ENCODE peak calls at places on chromosomes 4 and X, in eight cellular contexts. W, J, D, N, X, H, O and Y are unnamed samples.

GRCh38 chr4:102815981-102816380 is 11.4 kb downstream of the UBE2D3 start:
- DNase-seq in N (no peak), X (peak), H (no peak), J (no peak), O (no peak), W (no peak), D (no peak), Y (no peak)

GRCh38 chrX:150664290-150664689 is 28.9 kb upstream of the MTMR1 start:
- DNase-seq in H (no peak), W (no peak), J (no peak), N (no peak), X (no peak), D (no peak), O (peak), Y (no peak)

GRCh38 chr4:38155589-38156294 is 195.5 kb downstream of the PTTG2 start:
- DNase-seq in D (no peak), H (no peak), X (no peak), J (no peak), N (no peak), W (no peak), O (no peak), Y (no peak)

GRCh38 chr4:126733301-126733700 is 899.5 kb upstream of the INTU start:
- DNase-seq in D (no peak), W (no peak), X (no peak), O (no peak), H (no peak), N (no peak), J (no peak), Y (no peak)

GRCh38 chrX:13684361-13684760 is 4.6 kb upstream of the RAB9A start:
- DNase-seq in J (no peak), D (no peak), X (no peak), H (no peak), N (no peak), O (no peak), W (no peak), Y (no peak)

GRCh38 chrX:112851806-112852205 is 11.2 kb upstream of the AMOT start:
- DNase-seq in J (no peak), D (no peak), X (no peak), W (no peak), O (no peak), H (no peak), N (no peak), Y (no peak)

GRCh38 chr4:6767341-6767724 is 15.2 kb upstream of the KIAA0232 start:
- DNase-seq in D (no peak), W (no peak), X (no peak), N (no peak), J (no peak), O (no peak), H (no peak), Y (no peak)

GRCh38 chr4:153488006-153488718 is 22.0 kb downstream of the TMEM131L start:
- DNase-seq in W (no peak), J (no peak), H (no peak), D (no peak), X (no peak), O (no peak), N (no peak), Y (peak)

GRCh38 chrX:8987672-8988250 is 46.2 kb downstream of the FAM9B start:
- DNase-seq in X (no peak), D (no peak), O (no peak), N (no peak), H (no peak), J (no peak), W (no peak), Y (no peak)

GRCh38 chr4:55447826-55448225 is 52.1 kb downstream of the TMEM165 start:
- DNase-seq in O (no peak), J (no peak), N (no peak), X (no peak), W (no peak), D (no peak), H (no peak), Y (no peak)

GRCh38 chr4:84050014-84050413 is 449.1 kb downstream of the NKX6-1 start:
- DNase-seq in X (peak), N (no peak), O (no peak), D (no peak), W (no peak), J (no peak), H (no peak), Y (no peak)

GRCh38 chrX:64204252-64204651 is 1.3 kb downstream of the AMER1 start:
- DNase-seq in J (no peak), O (peak), W (peak), X (no peak), H (no peak), D (peak), N (no peak), Y (no peak)

GRCh38 chrX:40152706-40153334 is 55.1 kb upstream of the BCOR start:
- DNase-seq in X (peak), O (peak), J (no peak), H (no peak), W (no peak), N (no peak), D (peak), Y (peak)

GRCh38 chrX:10240918-10241317 is 84.1 kb downstream of the CLCN4 start:
- DNase-seq in O (no peak), J (no peak), N (no peak), H (no peak), D (no peak), X (peak), W (no peak), Y (no peak)

GRCh38 chr4:92104506-92104905 is 199.3 kb upstream of the GRID2 start:
- DNase-seq in W (no peak), X (no peak), D (no peak), O (no peak), H (no peak), N (no peak), J (no peak), Y (no peak)

GRCh38 chrX:118047446-118048186 is 69.0 kb downstream of the KLHL13 start:
- DNase-seq in H (no peak), J (no peak), W (no peak), D (no peak), X (no peak), N (no peak), O (no peak), Y (no peak)

GRCh38 chrX:154477891-154478477 is 1.1 kb downstream of the LAGE3 start:
- DNase-seq in W (no peak), N (no peak), D (no peak), X (no peak), O (no peak), J (no peak), H (no peak), Y (no peak)

GRCh38 chrX:115089419-115089818 is 72.0 kb upstream of the IL13RA2 start:
- DNase-seq in J (no peak), O (no peak), W (no peak), X (no peak), D (no peak), N (no peak), H (no peak), Y (no peak)

GRCh38 chr4:79049840-79050520 is 110.7 kb upstream of the PAQR3 start:
- DNase-seq in J (no peak), O (no peak), H (no peak), D (no peak), X (no peak), W (no peak), N (no peak), Y (no peak)

GRCh38 chrX:136546369-136546768 is 14.4 kb downstream of the VGLL1 start:
- DNase-seq in D (no peak), W (no peak), N (no peak), O (no peak), J (no peak), H (no peak), X (no peak), Y (no peak)

GRCh38 chr4:163137581-163137980 is 29.1 kb downstream of the NAF1 start:
- DNase-seq in O (no peak), X (no peak), N (no peak), H (no peak), W (no peak), J (no peak), D (no peak), Y (no peak)

GRCh38 chr4:146165840-146166239 is 9.7 kb upstream of the LSM6 start:
- DNase-seq in O (no peak), J (no peak), N (no peak), X (peak), W (no peak), H (no peak), D (no peak), Y (no peak)

GRCh38 chrX:118974908-118975671 is 672 bp downstream of the LONRF3 start:
- DNase-seq in J (no peak), W (no peak), N (no peak), O (peak), H (no peak), X (peak), D (peak), Y (peak)

GRCh38 chr4:24968992-24969391 is 56.1 kb upstream of the CCDC149 start:
- DNase-seq in O (no peak), H (no peak), J (no peak), W (no peak), X (no peak), N (no peak), D (no peak), Y (no peak)

GRCh38 chr4:25113915-25114904 is 46.0 kb downstream of the SEPSECS start:
- DNase-seq in D (no peak), X (no peak), J (no peak), O (no peak), N (no peak), H (no peak), W (no peak), Y (no peak)

GRCh38 chrX:68365356-68365755 is 67.9 kb downstream of the OPHN1 start:
- DNase-seq in N (no peak), O (no peak), H (no peak), W (no peak), D (no peak), J (no peak), X (no peak), Y (no peak)

GRCh38 chr4:73885570-73886230 is 16.5 kb downstream of the CXCL1 start:
- DNase-seq in N (no peak), X (peak), D (no peak), O (no peak), W (no peak), H (no peak), J (no peak), Y (no peak)

GRCh38 chr4:78922207-78922606 is 17.0 kb downstream of the PAQR3 start:
- DNase-seq in N (no peak), X (no peak), D (no peak), O (no peak), H (no peak), W (no peak), J (no peak), Y (no peak)

GRCh38 chr4:174192943-174193342 is 90.5 kb downstream of the FBXO8 start:
- DNase-seq in N (no peak), J (no peak), H (no peak), D (no peak), W (no peak), X (no peak), O (no peak), Y (no peak)

GRCh38 chrX:118520206-118520857 is 24.7 kb downstream of the DOCK11 start:
- DNase-seq in J (no peak), X (no peak), O (no peak), N (no peak), W (no peak), D (no peak), H (no peak), Y (no peak)

GRCh38 chr4:56149601-56150000 is 200.9 kb downstream of the CEP135 start:
- DNase-seq in H (no peak), X (no peak), N (no peak), J (no peak), W (no peak), D (no peak), O (no peak), Y (no peak)

GRCh38 chrX:63751481-63751880 is 33.5 kb downstream of the ARHGEF9 start:
- DNase-seq in N (no peak), H (no peak), W (no peak), J (no peak), O (no peak), D (no peak), X (no peak), Y (no peak)

GRCh38 chrX:120534413-120535205 is 26.2 kb downstream of the CUL4B start:
- DNase-seq in J (no peak), O (no peak), W (no peak), D (no peak), N (no peak), H (no peak), X (no peak), Y (no peak)

GRCh38 chrX:10620121-10620699 is at the start of gene MID1:
- DNase-seq in X (peak), N (no peak), J (peak), W (peak), H (no peak), D (peak), O (peak), Y (no peak)

GRCh38 chr4:158999166-158999682 is 103.7 kb upstream of the RAPGEF2 start:
- DNase-seq in X (no peak), J (no peak), W (no peak), O (no peak), D (no peak), H (no peak), N (no peak), Y (no peak)

DNA sequence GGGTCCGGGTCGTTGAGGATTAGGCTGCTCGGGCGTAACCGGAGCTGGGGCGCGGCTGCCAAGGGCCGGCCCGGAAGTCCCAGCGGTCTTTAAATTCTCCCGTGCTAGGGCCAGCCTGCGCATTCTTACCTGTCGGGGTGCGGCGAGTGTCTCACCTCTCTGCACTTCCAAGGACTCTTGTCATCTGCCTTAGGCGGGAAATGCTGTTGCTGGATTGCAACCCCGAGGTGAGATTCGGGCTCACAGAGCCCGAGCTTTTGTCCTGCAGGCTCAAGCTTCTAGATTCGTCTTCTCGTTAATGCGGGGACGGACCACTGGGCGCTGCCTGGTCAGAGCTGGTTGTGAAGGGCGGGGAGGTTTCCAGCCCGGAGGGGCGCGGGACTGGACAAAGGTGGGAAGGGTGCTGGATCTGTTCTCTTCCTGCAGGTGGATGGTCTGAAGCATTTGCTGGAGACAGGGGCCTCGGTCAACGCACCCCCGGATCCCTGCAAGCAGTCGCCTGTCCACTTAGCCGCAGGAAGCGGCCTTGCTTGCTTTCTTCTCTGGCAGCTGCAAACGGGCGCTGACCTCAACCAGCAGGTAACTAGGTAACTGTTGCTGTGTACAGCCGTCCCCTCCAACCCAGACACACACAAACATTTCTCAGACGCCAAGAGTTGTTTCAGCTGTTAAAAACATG is at the start of gene ANKRD37:
- DNase-seq in J (no peak), O (peak), N (no peak), D (no peak), X (peak), W (no peak), H (no peak), Y (no peak)
- TF ChIP-seq POLR2A in J (no peak), O (peak), N (no peak), D (no peak), X (no peak), W (no peak), H (no peak), Y (no peak)

GRCh38 chr4:52051615-52052474 is 741 bp downstream of the SPATA18 start:
- DNase-seq in N (peak), D (peak), O (peak), W (no peak), X (peak), J (no peak), H (no peak), Y (no peak)
- TF ChIP-seq POLR2A in N (no peak), D (no peak), O (no peak), W (no peak), X (peak), J (no peak), H (no peak), Y (no peak)

DNA sequence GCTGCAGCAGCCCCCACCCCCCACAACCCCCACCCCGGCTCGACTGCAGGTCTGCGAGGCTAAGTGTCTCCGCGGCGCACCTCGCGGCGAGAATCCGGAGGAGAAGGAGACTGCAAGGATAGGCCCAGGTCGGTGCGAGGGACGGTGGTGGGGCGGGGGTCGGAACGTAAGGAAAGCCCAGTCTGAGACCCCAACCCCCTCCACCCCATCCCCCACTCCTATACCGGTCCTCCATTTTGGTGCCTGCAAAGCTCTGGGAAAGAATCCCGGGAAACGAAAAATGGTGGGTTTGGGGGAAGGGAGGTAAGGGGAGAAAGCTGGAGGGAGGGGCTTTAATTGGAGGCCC is 614 bp downstream of the BEX3 start:
- DNase-seq in O (peak), H (no peak), J (no peak), W (no peak), X (peak), D (no peak), N (no peak), Y (no peak)
- TF ChIP-seq POLR2A in O (no peak), H (no peak), J (no peak), W (no peak), X (no peak), D (no peak), N (no peak), Y (no peak)

GRCh38 chr4:112817933-112818921 is 181.3 kb downstream of the LARP7 start:
- DNase-seq in J (peak), D (peak), W (peak), H (no peak), X (peak), N (peak), O (no peak), Y (no peak)

GRCh38 chr4:112819729-112820128 is 182.8 kb downstream of the LARP7 start:
- DNase-seq in J (no peak), W (no peak), X (no peak), D (no peak), N (no peak), H (no peak), O (no peak), Y (no peak)

GRCh38 chr4:112823631-112824030 is 186.7 kb downstream of the LARP7 start:
- DNase-seq in D (no peak), X (no peak), J (no peak), N (no peak), H (no peak), W (no peak), O (no peak), Y (no peak)

GRCh38 chr4:112823141-112823540 is 186.2 kb downstream of the LARP7 start:
- DNase-seq in H (no peak), J (no peak), N (no peak), W (no peak), O (no peak), X (no peak), D (no peak), Y (no peak)
- TF ChIP-seq POLR2A in H (no peak), J (no peak), N (no peak), W (no peak), O (no peak), X (no peak), D (no peak), Y (no peak)

DNA sequence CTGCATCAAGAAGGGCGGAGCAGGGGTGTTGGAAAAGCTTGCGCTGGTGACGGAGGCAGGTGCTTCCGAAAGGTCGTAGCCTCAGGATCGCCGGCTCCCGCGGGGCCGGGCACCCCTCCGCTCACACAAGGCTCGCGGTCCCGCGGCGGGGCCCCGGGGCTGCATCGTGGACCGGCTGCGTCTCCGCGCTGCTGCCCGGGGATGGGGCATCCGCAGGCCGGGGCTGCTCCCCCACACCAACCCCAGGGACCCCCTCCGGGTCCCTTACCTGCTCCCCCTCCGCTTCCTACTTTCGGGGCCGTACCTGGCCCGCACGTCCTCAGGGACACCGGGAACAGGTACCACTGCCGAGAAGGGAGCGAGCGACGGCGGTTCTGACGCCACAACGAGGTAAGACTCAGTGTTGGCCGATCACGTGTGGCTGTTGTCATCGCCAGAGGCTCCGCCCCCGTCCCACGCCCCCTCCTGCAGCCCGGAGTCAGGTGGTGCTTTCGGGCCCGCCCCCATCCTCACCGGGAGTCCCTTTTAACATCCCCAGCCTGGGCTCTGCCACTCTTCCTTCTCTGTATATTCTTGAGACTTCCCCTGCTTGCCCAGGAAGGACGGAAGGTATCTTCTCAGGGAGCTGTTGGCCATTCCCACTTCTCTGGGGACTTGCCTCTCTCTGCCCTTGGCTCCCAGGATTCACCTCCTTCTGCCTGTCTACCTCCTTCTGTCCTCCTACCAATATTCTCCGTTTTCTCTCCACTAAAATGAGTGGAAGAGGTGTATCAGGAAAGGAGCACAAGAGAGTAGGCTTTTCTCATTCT is at the start of gene BEX2:
- DNase-seq in O (peak), X (peak), H (no peak), W (no peak), D (peak), J (peak), N (peak), Y (peak)
- TF ChIP-seq POLR2A in O (no peak), X (no peak), H (peak), W (peak), D (peak), J (peak), N (no peak), Y (peak)

GRCh38 chrX:53088136-53088974 is 5.6 kb upstream of the KANTR start:
- DNase-seq in X (peak), D (peak), O (peak), W (peak), N (no peak), H (no peak), J (no peak), Y (no peak)
- TF ChIP-seq POLR2A in X (no peak), D (peak), O (no peak), W (peak), N (no peak), H (no peak), J (no peak), Y (no peak)